ENCODE peak calls at places on chromosomes 5 and 9, in five cellular contexts. D, L, P, H and Z are unnamed samples. For H3K4me1 and H3K9me3, the result is how much of the 10 kb centered on the place peaks cover.

GRCh38 chr5:32383065-32383464 is 61.5 kb downstream of the ZFR start:
- DNase-seq in D (no peak), L (no peak), P (no peak), H (no peak), Z (no peak)

GRCh38 chr5:76870046-76870445 is 20.2 kb downstream of the S100Z start:
- DNase-seq in D (peak), L (no peak), P (no peak), H (no peak), Z (no peak)

GRCh38 chr5:119019431-119020348 is 31.3 kb upstream of the DTWD2 start:
- DNase-seq in D (no peak), L (peak), P (no peak), H (no peak), Z (no peak)

GRCh38 chr5:91170266-91170665 is 212.9 kb downstream of the ARRDC3 start:
- DNase-seq in D (peak), L (no peak), P (no peak), H (no peak), Z (no peak)

GRCh38 chr5:76041863-76042262 is 41.3 kb upstream of the SV2C start:
- DNase-seq in D (no peak), L (no peak), P (no peak), H (no peak), Z (no peak)

GRCh38 chr5:34916518-34916917 is 1.0 kb downstream of the BRIX1 start:
- DNase-seq in D (no peak), L (no peak), P (no peak), H (no peak), Z (no peak)

GRCh38 chr5:120735076-120735475 is 271.0 kb downstream of the PRR16 start:
- DNase-seq in D (peak), L (no peak), P (no peak), H (no peak), Z (no peak)

GRCh38 chr9:112863214-112863613 is 27.5 kb downstream of the SLC46A2 start:
- DNase-seq in D (peak), L (peak), P (no peak), H (peak), Z (no peak)

GRCh38 chr9:87567047-87567446 is 69.4 kb downstream of the DAPK1 start:
- DNase-seq in D (no peak), L (no peak), P (no peak), H (no peak), Z (no peak)

GRCh38 chr9:99092643-99093491 is 12.0 kb upstream of the TGFBR1 start:
- DNase-seq in D (no peak), L (no peak), P (no peak), H (no peak), Z (no peak)

GRCh38 chr5:52893105-52893504 is 96.0 kb upstream of the ITGA2 start:
- DNase-seq in D (peak), L (no peak), P (no peak), H (no peak), Z (no peak)

GRCh38 chr5:112533315-112533867 is 114.3 kb upstream of the EPB41L4A start:
- DNase-seq in D (no peak), L (no peak), P (no peak), H (no peak), Z (no peak)

GRCh38 chr5:96408276-96408777 is 24.7 kb downstream of the PCSK1 start:
- DNase-seq in D (peak), L (no peak), P (no peak), H (no peak), Z (no peak)

GRCh38 chr9:97615439-97616072 is 17.6 kb downstream of the TSTD2 start:
- DNase-seq in D (peak), L (peak), P (peak), H (peak), Z (no peak)

GRCh38 chr5:131302506-131302905 is 38.7 kb downstream of the CDC42SE2 start:
- DNase-seq in D (no peak), L (no peak), P (no peak), H (no peak), Z (no peak)

GRCh38 chr9:7354704-7355103 is 444.9 kb downstream of the DMAC1 start:
- DNase-seq in D (no peak), L (no peak), P (no peak), H (no peak), Z (no peak)

GRCh38 chr9:101235105-101235866 is 149.5 kb downstream of the BAAT start:
- DNase-seq in D (no peak), L (no peak), P (no peak), H (no peak), Z (no peak)
- H3K4me1 ChIP-seq in D (under half), L (under half), P (under half), H (under half), Z (under half)

DNA sequence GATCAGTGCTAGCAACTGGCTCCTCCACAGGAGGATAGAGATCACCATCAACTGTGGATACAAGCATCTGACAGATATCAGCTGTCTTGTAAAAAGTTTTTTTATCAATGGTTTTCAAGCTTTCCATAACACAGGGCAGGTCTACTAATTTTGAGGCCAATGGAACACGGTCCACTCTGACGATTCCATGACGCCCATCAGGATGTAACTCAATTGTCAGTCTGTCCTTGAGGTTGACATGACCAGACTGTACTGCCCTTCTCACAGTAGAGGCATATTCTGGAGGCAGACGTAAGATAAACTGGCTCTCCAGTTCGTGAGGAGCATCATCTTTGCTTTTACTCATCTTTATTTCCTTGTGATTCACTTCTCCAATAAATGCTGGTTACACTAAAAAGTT is 885 bp downstream of the TAF7 start:
- DNase-seq in D (no peak), L (no peak), P (no peak), H (no peak), Z (no peak)
- H3K9me3 ChIP-seq in D (under half), L (half or more), P (under half), H (under half), Z (half or more)

DNA sequence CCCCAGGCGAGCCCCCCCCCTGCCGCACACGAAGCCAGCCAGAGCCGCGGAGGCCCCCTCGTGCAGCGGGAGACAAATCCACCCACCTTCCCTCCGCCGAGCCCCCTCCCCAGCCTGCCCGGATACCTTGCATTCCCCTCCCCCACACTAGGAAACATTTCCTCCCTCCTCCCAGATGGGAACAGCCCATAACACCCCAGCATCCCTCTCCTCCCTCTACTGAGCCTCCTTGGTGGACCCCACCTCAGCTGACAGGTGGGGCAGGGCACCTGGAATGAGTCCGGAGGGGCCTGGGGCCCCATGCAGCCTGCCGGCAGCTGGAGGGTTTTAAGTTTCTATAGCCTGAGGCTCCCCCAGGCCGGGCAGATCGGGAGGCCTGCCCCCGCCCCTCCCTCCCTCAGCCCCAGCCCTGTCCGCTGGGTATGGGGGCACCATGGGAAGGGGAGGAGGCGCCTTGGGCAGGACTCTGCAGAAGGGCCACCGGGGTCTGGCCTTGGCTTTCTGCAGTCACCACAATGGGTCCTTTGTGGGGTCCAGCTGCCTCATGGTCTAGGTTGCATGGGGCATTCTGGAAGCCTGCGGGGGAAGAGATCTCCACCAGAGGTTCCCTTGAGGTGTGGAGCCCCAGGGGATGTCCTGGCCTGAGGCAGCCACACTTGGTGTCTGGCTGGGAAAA is 657 bp downstream of the ERGIC1 start:
- DNase-seq in D (no peak), L (peak), P (no peak), H (no peak), Z (no peak)
- H3K4me3 ChIP-seq in D (peak), L (peak), P (peak), H (peak), Z (peak)

GRCh38 chr5:168874713-168875380 is 295.7 kb upstream of the PANK3 start:
- DNase-seq in D (peak), L (no peak), P (no peak), H (no peak), Z (no peak)
- H3K4me1 ChIP-seq in D (under half), L (under half), P (under half), H (under half), Z (under half)